ENCODE peak calls at places on chromosome 21, in six cellular contexts. M is heart left ventricle, B is GM23338, C is prostate gland, H is spleen, T is pancreas. E is an unnamed sample.

GRCh38 chr21:46096997-46097825 is 701 bp upstream of the COL6A2 start:
- DNase-seq in H (peak), B (peak), T (peak), C (peak), M (peak), E (peak)

GRCh38 chr21:44817914-44818635 is at the start of gene SUMO3:
- DNase-seq in M (peak), H (peak), T (peak), B (peak), C (peak), E (peak)

GRCh38 chr21:45590246-45590725 is 48.0 kb upstream of the SLC19A1 start:
- DNase-seq in C (peak), T (peak), H (peak), M (peak), B (peak), E (peak)

GRCh38 chr21:30541764-30542163 is at the start of gene KRTAP19-6:
- DNase-seq in C (no peak), B (no peak), H (no peak), M (no peak), T (no peak), E (no peak)

GRCh38 chr21:43345746-43346409 is 81.1 kb downstream of the SIK1 start:
- DNase-seq in C (no peak), H (no peak), B (no peak), T (no peak), M (no peak), E (no peak)

GRCh38 chr21:14383596-14384210 is 757 bp upstream of the HSPA13 start:
- DNase-seq in H (no peak), B (peak), M (no peak), C (no peak), T (no peak), E (no peak)

GRCh38 chr21:45511661-45512431 is 30.4 kb downstream of the SLC19A1 start:
- DNase-seq in M (peak), H (peak), B (no peak), T (peak), C (no peak), E (no peak)

GRCh38 chr21:33843216-33843615 is 72.4 kb downstream of the ATP5PO start:
- DNase-seq in H (no peak), T (no peak), C (no peak), M (no peak), B (no peak), E (peak)

GRCh38 chr21:45525153-45525909 is 16.9 kb downstream of the SLC19A1 start:
- DNase-seq in B (no peak), M (peak), H (peak), T (peak), C (no peak), E (no peak)

GRCh38 chr21:34732388-34732821 is 63.6 kb downstream of the CLIC6 start:
- DNase-seq in B (no peak), C (no peak), M (no peak), H (no peak), T (no peak), E (no peak)

GRCh38 chr21:24150753-24151152 is 1456.5 kb downstream of the MRPL39 start:
- DNase-seq in H (no peak), C (no peak), B (no peak), T (no peak), M (no peak), E (no peak)

GRCh38 chr21:14955936-14956520 is 108.8 kb downstream of the NRIP1 start:
- DNase-seq in C (no peak), T (no peak), M (no peak), B (no peak), H (no peak), E (no peak)

GRCh38 chr21:16536661-16537359 is 807.0 kb downstream of the USP25 start:
- DNase-seq in M (no peak), T (no peak), H (no peak), C (no peak), B (no peak), E (no peak)
- H3K27ac ChIP-seq in M (peak), T (no peak), H (no peak), C (peak), B (no peak), E (peak)

GRCh38 chr21:32389337-32390015 is 3.3 kb downstream of the URB1 start:
- DNase-seq in C (no peak), H (peak), B (no peak), M (no peak), T (no peak), E (no peak)
- H3K27ac ChIP-seq in C (peak), H (no peak), B (no peak), M (no peak), T (no peak), E (no peak)

GRCh38 chr21:29231781-29232548 is 66.8 kb upstream of the BACH1 start:
- DNase-seq in M (no peak), B (no peak), C (no peak), H (no peak), T (no peak), E (no peak)
- H3K27ac ChIP-seq in M (no peak), B (no peak), C (no peak), H (no peak), T (no peak), E (no peak)

DNA sequence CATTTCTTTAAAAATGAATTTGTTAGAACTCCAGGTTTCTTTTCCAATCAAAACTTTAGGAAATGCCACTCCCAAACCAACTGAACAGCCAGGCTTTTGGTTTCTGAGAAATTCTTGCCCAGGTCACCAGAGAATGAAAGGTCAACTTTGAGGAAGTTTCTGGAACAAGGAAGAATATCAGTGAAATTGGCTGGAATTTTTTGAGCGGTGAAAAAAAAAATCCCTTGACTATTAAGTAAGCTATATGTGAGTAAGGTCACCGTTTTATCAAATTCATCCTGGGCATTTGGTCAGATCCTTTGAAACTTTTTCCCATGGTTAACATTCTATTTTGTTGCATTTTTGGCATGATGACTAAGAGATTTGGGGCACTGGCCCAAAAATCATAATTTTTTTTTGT is 469.3 kb downstream of the LTN1 start:
- DNase-seq in M (no peak), C (no peak), H (no peak), T (no peak), B (no peak), E (no peak)
- H3K27ac ChIP-seq in M (peak), C (no peak), H (peak), T (no peak), B (no peak), E (no peak)

GRCh38 chr21:38902608-38903445 is 97.1 kb downstream of the ETS2 start:
- DNase-seq in B (no peak), H (no peak), T (no peak), C (no peak), M (no peak), E (no peak)
- H3K27ac ChIP-seq in B (no peak), H (no peak), T (no peak), C (peak), M (peak), E (peak)

GRCh38 chr21:36691539-36692124 is 7.3 kb upstream of the SIM2 start:
- DNase-seq in B (peak), T (no peak), H (no peak), C (no peak), M (no peak), E (no peak)

GRCh38 chr21:36693144-36694040 is 5.5 kb upstream of the SIM2 start:
- DNase-seq in B (peak), M (no peak), T (peak), C (no peak), H (no peak), E (no peak)

GRCh38 chr21:36692844-36693143 is 6.1 kb upstream of the SIM2 start:
- DNase-seq in T (no peak), C (no peak), H (no peak), M (no peak), B (no peak), E (no peak)

GRCh38 chr21:36690637-36691538 is 8.0 kb upstream of the SIM2 start:
- DNase-seq in M (no peak), T (no peak), C (no peak), H (no peak), B (no peak), E (no peak)

GRCh38 chr21:36692125-36692843 is 6.6 kb upstream of the SIM2 start:
- DNase-seq in T (no peak), C (no peak), B (peak), M (no peak), H (no peak), E (no peak)
- H3K27ac ChIP-seq in T (no peak), C (no peak), B (no peak), M (no peak), H (no peak), E (no peak)

DNA sequence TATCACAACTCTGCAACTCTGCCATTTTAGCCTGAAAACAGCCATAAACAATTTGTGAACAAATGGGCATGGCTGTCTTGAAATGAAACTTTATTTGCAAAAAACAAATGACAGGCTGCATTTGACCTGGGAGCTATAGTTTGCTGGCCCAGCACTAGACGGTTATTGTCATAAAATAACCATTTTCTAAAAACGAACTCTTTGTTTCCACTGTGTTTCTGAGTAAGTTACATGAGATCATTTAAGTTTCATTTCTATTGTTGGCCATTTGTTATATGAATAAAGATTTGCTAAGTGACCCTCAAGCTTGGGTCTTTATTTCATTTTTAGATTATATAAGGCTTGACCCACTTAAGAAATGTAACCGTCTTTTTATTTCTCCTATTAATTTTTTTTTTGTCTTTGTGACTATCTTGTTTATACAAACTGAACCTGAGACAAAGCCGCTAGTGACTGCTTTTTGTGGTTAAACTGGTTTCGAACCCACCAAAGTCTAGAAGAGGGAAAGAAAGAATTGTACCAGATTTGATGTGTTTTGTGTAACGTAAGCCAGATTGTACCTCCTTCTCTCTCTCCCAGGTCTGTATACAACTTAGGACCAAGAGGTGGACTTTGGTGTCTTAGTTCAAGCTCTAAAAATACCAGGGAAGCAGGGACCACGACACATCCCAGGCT is 12.9 kb upstream of the KCNJ15 start:
- DNase-seq in C (no peak), H (no peak), B (no peak), M (no peak), T (no peak), E (no peak)
- H3K27ac ChIP-seq in C (no peak), H (no peak), B (no peak), M (no peak), T (no peak), E (no peak)

GRCh38 chr21:41985662-41986416 is 24.3 kb downstream of the ZBTB21 start:
- DNase-seq in C (peak), M (no peak), T (no peak), B (no peak), H (no peak), E (no peak)
- H3K27ac ChIP-seq in C (peak), M (no peak), T (no peak), B (no peak), H (no peak), E (no peak)

GRCh38 chr21:25571726-25572121 is 35.6 kb downstream of the MRPL39 start:
- DNase-seq in H (no peak), M (no peak), T (no peak), B (no peak), C (no peak), E (no peak)

GRCh38 chr21:25567472-25567871 is 39.8 kb downstream of the MRPL39 start:
- DNase-seq in B (no peak), C (no peak), H (no peak), T (no peak), M (no peak), E (no peak)

GRCh38 chr21:25568230-25568629 is 39.1 kb downstream of the MRPL39 start:
- DNase-seq in M (peak), H (peak), T (no peak), B (peak), C (no peak), E (no peak)

GRCh38 chr21:25569084-25569483 is 38.2 kb downstream of the MRPL39 start:
- DNase-seq in H (no peak), T (no peak), B (no peak), M (no peak), C (no peak), E (no peak)

GRCh38 chr21:25569711-25570110 is 37.6 kb downstream of the MRPL39 start:
- DNase-seq in M (no peak), H (no peak), T (no peak), B (no peak), C (no peak), E (no peak)
- H3K27ac ChIP-seq in M (no peak), H (peak), T (no peak), B (no peak), C (no peak), E (no peak)

GRCh38 chr21:41660748-41661147 is 106.1 kb downstream of the RIPK4 start:
- DNase-seq in H (peak), C (no peak), T (no peak), B (no peak), M (no peak), E (peak)

GRCh38 chr21:41662761-41663160 is 104.1 kb downstream of the RIPK4 start:
- DNase-seq in H (peak), C (no peak), M (no peak), T (peak), B (no peak), E (peak)

GRCh38 chr21:41662161-41662560 is 104.7 kb downstream of the RIPK4 start:
- DNase-seq in B (no peak), M (no peak), H (peak), C (no peak), T (peak), E (peak)

GRCh38 chr21:41658321-41658720 is 108.5 kb downstream of the RIPK4 start:
- DNase-seq in T (no peak), H (peak), B (no peak), C (no peak), M (no peak), E (no peak)

DNA sequence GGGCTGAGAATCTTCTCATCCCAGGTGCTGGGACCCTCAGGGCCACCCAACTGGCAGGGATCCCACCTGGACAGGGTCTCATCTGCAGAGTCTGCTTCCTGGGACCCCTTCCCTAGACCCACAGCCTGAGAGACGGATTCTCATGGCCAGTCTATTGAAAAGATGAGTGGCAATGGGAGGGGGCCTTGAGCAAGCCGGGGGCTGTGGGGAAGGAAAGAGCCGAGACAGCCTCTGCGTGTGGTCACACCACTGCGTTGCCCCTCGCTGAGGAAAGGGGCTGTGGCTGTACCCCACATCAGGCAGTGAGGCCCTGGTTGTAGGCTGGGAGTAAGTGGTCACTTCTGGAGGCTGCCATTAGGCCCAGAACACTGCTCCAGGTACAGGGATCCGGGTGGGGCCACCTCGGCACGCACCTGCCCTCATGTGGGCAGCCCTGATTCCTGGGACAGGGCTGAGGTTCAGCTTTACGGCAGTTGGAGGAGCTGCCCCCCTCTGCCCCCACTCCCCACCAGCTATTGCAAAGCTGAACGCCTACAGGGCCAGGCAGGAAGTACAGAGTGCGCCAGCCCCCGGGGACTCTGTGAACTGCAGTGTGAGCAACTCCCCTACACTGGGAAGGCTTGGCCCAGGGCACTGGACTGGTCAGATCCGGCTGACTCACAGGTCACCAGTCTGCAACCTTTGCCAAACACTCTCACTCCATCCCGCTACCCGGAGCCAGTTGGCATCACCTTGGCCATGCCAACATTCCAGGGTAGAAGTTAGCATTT is 106.9 kb downstream of the RIPK4 start:
- DNase-seq in B (no peak), C (no peak), H (peak), T (no peak), M (no peak), E (peak)
- H3K27ac ChIP-seq in B (no peak), C (no peak), H (no peak), T (no peak), M (no peak), E (peak)

E was measured in coronary artery.